ENCODE peak calls at places on chromosomes 11 and 22, in five cellular contexts. J is H9, K is IMR-90, E is trophoblast cell, F is mesendoderm. C is an unnamed sample.

GRCh38 chr11:107769189-107769588 is 57.3 kb upstream of the SLN start:
- DNase-seq in F (no peak), J (no peak), E (peak), K (peak), C (no peak)

GRCh38 chr22:41538583-41538982 is 5.7 kb downstream of the POLR3H start:
- DNase-seq in J (no peak), K (no peak), E (no peak), F (no peak), C (no peak)

GRCh38 chr22:48235744-48236143 is 1473.3 kb downstream of the TBC1D22A start:
- DNase-seq in F (no peak), E (no peak), J (no peak), K (no peak), C (no peak)

GRCh38 chr11:26578998-26579635 is 7.1 kb upstream of the MUC15 start:
- DNase-seq in E (no peak), K (no peak), F (no peak), J (no peak), C (no peak)

GRCh38 chr11:12029738-12030363 is 21.4 kb upstream of the DKK3 start:
- DNase-seq in F (no peak), E (no peak), K (peak), J (no peak), C (peak)

GRCh38 chr11:1919428-1920127 is at the start of gene TNNT3:
- DNase-seq in K (no peak), F (no peak), J (no peak), E (no peak), C (no peak)

GRCh38 chr11:10844816-10845215 is 13.0 kb downstream of the ZBED5 start:
- DNase-seq in E (no peak), K (no peak), F (no peak), J (no peak), C (no peak)

GRCh38 chr11:34915136-34916013 is 804 bp downstream of the APIP start:
- DNase-seq in F (no peak), J (no peak), E (peak), K (peak), C (no peak)

GRCh38 chr22:42787357-42787736 is 66.7 kb upstream of the A4GALT start:
- DNase-seq in E (no peak), K (no peak), F (no peak), J (no peak), C (no peak)

GRCh38 chr22:17960695-17961442 is 63.5 kb downstream of the MICAL3 start:
- DNase-seq in J (no peak), E (no peak), F (peak), K (no peak), C (no peak)

GRCh38 chr11:33642461-33643166 is 58.0 kb downstream of the C11orf91 start:
- DNase-seq in J (no peak), F (no peak), E (peak), K (no peak), C (no peak)

GRCh38 chr22:46148885-46149492 is 1.3 kb upstream of the PPARA start:
- DNase-seq in J (no peak), E (no peak), K (no peak), F (no peak), C (no peak)

GRCh38 chr11:86230196-86230813 is 14.2 kb upstream of the EED start:
- DNase-seq in E (no peak), F (peak), K (no peak), J (no peak), C (no peak)

GRCh38 chr22:24485608-24486007 is 9.5 kb upstream of the UPB1 start:
- DNase-seq in F (no peak), K (no peak), J (no peak), E (no peak), C (no peak)

GRCh38 chr11:19903620-19904069 is 191.0 kb downstream of the NAV2 start:
- DNase-seq in K (peak), E (peak), J (peak), F (peak), C (peak)

GRCh38 chr11:2792376-2793250 is 92.8 kb upstream of the KCNQ1OT1 start:
- DNase-seq in E (no peak), K (no peak), F (no peak), J (peak), C (no peak)

GRCh38 chr22:49019737-49020136 is 807.9 kb downstream of the BRD1 start:
- DNase-seq in K (no peak), E (no peak), F (no peak), J (peak), C (no peak)

GRCh38 chr11:18171377-18172000 is 1.1 kb upstream of the MRGPRX4 start:
- DNase-seq in F (peak), E (peak), K (no peak), J (peak), C (peak)

GRCh38 chr11:108241370-108242037 is 18.6 kb downstream of the ATM start:
- DNase-seq in F (no peak), J (no peak), K (peak), E (peak), C (no peak)

GRCh38 chr11:15938362-15938725 is 418.0 kb downstream of the SOX6 start:
- DNase-seq in E (no peak), K (no peak), F (no peak), J (no peak), C (no peak)

GRCh38 chr11:706957-707816 is 1.2 kb downstream of the EPS8L2 start:
- DNase-seq in K (no peak), F (peak), E (peak), J (peak), C (no peak)

GRCh38 chr22:48708558-48709245 is 1119.0 kb downstream of the BRD1 start:
- DNase-seq in J (no peak), F (no peak), E (no peak), K (no peak), C (no peak)

GRCh38 chr11:73268671-73269271 is 3.4 kb upstream of the P2RY6 start:
- DNase-seq in F (no peak), E (no peak), J (peak), K (no peak), C (no peak)

GRCh38 chr11:21909145-21909544 is 283.7 kb upstream of the ANO5 start:
- DNase-seq in K (no peak), J (no peak), E (peak), F (no peak), C (no peak)

GRCh38 chr22:35312198-35313059 is 12.7 kb downstream of the TOM1 start:
- DNase-seq in K (peak), J (no peak), E (peak), F (no peak), C (no peak)

GRCh38 chr11:123450593-123450992 is 20.5 kb downstream of the GRAMD1B start:
- DNase-seq in F (no peak), E (no peak), K (peak), J (no peak), C (no peak)

GRCh38 chr11:79493555-79494171 is 52.8 kb upstream of the TENM4 start:
- DNase-seq in F (peak), J (peak), K (peak), E (peak), C (peak)

GRCh38 chr11:47967577-47968230 is 12.7 kb upstream of the PTPRJ start:
- DNase-seq in K (peak), E (peak), J (no peak), F (peak), C (no peak)

GRCh38 chr11:1453611-1454386 is 32.8 kb downstream of the MOB2 start:
- DNase-seq in F (peak), E (peak), K (no peak), J (peak), C (no peak)

GRCh38 chr11:132056689-132057088 is 686.3 kb downstream of the NTM start:
- DNase-seq in E (peak), K (peak), J (no peak), F (no peak), C (no peak)
- H3K4me2 ChIP-seq in E (no peak), K (peak), J (no peak), F (no peak), C (no peak)

GRCh38 chr11:118277312-118277711 is 13.2 kb upstream of the MPZL2 start:
- DNase-seq in F (peak), E (peak), J (no peak), K (peak), C (no peak)

GRCh38 chr11:118272001-118272400 is 7.9 kb upstream of the MPZL2 start:
- DNase-seq in J (no peak), F (no peak), K (no peak), E (no peak), C (no peak)

GRCh38 chr11:118275184-118275583 is 11.1 kb upstream of the MPZL2 start:
- DNase-seq in K (no peak), E (peak), J (no peak), F (peak), C (no peak)

GRCh38 chr11:118274184-118274583 is 10.1 kb upstream of the MPZL2 start:
- DNase-seq in J (no peak), E (no peak), F (no peak), K (no peak), C (no peak)

GRCh38 chr11:118276422-118276821 is 12.3 kb upstream of the MPZL2 start:
- DNase-seq in F (no peak), E (no peak), J (no peak), K (no peak), C (no peak)
- H3K23ac ChIP-seq in F (no peak), E (no peak), J (no peak), K (no peak), C (no peak)

GRCh38 chr11:64753380-64754123 is 6.2 kb downstream of the PYGM start:
- DNase-seq in K (no peak), J (peak), F (no peak), E (no peak), C (no peak)
- H2AK5ac ChIP-seq in K (no peak), J (no peak), F (no peak), E (no peak), C (peak)

GRCh38 chr11:94837317-94837716 is 69.2 kb downstream of the AMOTL1 start:
- DNase-seq in E (no peak), K (no peak), J (no peak), F (no peak), C (no peak)

GRCh38 chr11:94838027-94838610 is 70.0 kb downstream of the AMOTL1 start:
- DNase-seq in F (no peak), E (no peak), J (no peak), K (no peak), C (no peak)

GRCh38 chr11:94844031-94844430 is 75.9 kb downstream of the AMOTL1 start:
- DNase-seq in F (no peak), E (no peak), J (no peak), K (no peak), C (no peak)

GRCh38 chr11:94835571-94835970 is 67.4 kb downstream of the AMOTL1 start:
- DNase-seq in K (peak), F (no peak), E (no peak), J (no peak), C (no peak)

GRCh38 chr11:94840209-94840608 is 72.1 kb downstream of the AMOTL1 start:
- DNase-seq in K (peak), E (no peak), J (no peak), F (no peak), C (no peak)
- H3K4me2 ChIP-seq in K (no peak), E (no peak), J (no peak), F (no peak), C (no peak)

DNA sequence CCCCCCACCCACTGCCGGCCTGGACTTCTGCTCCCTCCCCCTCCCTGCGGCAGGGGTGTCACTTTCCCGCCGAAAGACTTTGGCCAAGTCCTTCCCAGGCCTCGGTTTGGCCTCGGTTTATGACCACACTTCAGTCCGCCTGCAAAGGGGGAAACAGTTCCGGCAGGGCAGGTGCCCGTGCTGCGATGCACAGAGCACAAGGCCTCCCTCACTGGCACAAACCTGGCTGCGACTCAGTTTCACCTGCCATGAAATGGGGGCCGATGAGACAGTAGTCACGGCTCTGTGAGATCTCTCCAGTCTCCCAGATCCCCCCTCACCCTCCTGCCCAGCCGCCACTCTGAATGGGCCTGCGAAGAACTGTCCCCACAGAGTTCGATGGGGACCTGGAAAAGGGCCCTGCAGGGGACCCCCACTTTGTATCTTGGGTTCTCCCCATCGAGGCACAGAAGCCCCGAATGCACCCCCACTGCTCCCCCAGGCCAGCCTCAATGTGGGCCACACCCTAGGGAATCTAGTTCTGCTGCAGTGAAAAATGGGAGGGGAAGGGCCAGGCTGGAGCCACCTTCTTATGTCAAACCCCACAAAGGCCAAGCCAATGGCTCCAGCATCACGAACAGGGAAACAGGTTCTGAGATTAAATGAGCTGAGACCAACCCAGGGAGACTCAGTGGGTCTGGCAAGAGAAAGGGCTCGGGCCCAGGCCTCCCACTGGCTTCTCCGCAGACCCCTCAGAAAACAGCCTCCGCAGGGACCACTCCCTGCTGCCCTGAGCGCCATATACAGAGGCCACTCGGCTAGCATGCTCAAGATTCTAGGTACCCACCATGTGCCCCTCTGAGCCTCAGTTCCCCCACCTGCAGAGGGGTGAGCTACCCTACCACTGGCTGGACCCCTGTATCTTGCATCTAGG is 29.0 kb downstream of the ARVCF start:
- DNase-seq in E (no peak), K (no peak), F (no peak), J (no peak), C (no peak)
- H3K23ac ChIP-seq in E (no peak), K (no peak), F (no peak), J (no peak), C (no peak)

GRCh38 chr22:32331918-32332725 is 25.5 kb upstream of the RFPL3 start:
- DNase-seq in J (peak), E (no peak), F (no peak), K (no peak), C (no peak)
- H2AK5ac ChIP-seq in J (no peak), E (no peak), F (no peak), K (no peak), C (peak)

GRCh38 chr11:5293028-5293427 is 8.7 kb downstream of the OR51B4 start:
- DNase-seq in E (no peak), F (no peak), K (peak), J (no peak), C (no peak)
- H3K4me2 ChIP-seq in E (no peak), F (no peak), K (no peak), J (no peak), C (no peak)

GRCh38 chr11:68213555-68214172 is 568 bp upstream of the KMT5B start:
- DNase-seq in K (peak), E (peak), F (peak), J (peak), C (peak)
- H3K23ac ChIP-seq in K (peak), E (no peak), F (peak), J (no peak), C (peak)

DNA sequence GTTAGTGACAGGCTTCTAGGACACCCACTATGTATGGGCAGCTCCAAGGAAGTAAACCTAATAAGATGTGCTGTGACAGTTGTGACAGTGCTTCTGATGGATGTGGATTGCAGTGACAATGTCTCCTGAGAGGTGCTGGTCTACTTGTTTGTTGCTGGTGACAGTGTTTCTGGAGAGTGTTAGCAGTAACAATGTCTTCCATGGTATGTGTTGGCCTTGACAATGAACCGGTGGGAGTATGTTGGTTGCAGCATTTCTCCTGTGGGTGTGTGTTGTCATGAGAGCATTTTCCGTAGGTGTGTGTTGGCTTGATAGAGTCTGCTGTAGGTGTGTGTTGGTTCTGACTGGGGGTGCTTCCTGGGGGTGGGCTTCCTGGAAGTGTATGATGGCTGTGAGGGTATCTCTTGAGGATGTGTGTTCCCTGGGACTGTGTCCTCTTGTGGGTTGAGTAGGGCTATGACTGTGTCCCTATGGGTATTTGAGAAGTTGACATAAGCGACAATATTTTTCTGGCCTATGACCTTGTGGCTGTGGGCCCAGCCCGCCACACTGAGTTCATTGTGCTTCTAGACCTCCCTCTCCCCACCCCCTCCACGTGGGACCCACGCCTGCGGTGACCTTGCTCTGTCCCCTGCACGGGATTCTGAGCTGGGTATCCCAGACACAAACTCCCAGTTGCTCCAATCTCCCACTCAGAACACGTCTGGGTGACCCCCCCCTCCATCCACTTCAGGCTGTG is 1.2 kb downstream of the DCHS1 start:
- DNase-seq in K (no peak), F (no peak), E (no peak), J (no peak), C (no peak)
- H2AK5ac ChIP-seq in K (peak), F (no peak), E (no peak), J (no peak), C (peak)

C was measured in neuronal stem cell.